ENCODE peak calls at places on chromosomes 7 and 10, in nine cellular contexts. One of them, this sample, is unnamed.

GRCh38 chr10:119149723-119150122 is 15.8 kb downstream of the SFXN4 start:
- DNase-seq in cardiac muscle cell: no peak
- DNase-seq in AG09319: no peak
- DNase-seq in progenitor cell of endocrine pancreas: no peak
- DNase-seq in upper lobe of left lung: no peak
- DNase-seq in mesothelial cell of epicardium: no peak
- DNase-seq in right lobe of liver: no peak
- DNase-seq in ovary: no peak
- DNase-seq in mammary epithelial cell: no peak
- DNase-seq in this sample: no peak

GRCh38 chr10:24814568-24815313 is 91.1 kb upstream of the ARHGAP21 start:
- DNase-seq in cardiac muscle cell: no peak
- DNase-seq in AG09319: no peak
- DNase-seq in progenitor cell of endocrine pancreas: no peak
- DNase-seq in upper lobe of left lung: no peak
- DNase-seq in mesothelial cell of epicardium: no peak
- DNase-seq in right lobe of liver: no peak
- DNase-seq in ovary: no peak
- DNase-seq in mammary epithelial cell: peak
- DNase-seq in this sample: peak

GRCh38 chr10:125012851-125013528 is 71.1 kb downstream of the ZRANB1 start:
- DNase-seq in cardiac muscle cell: no peak
- DNase-seq in AG09319: no peak
- DNase-seq in progenitor cell of endocrine pancreas: no peak
- DNase-seq in upper lobe of left lung: no peak
- DNase-seq in mesothelial cell of epicardium: no peak
- DNase-seq in right lobe of liver: no peak
- DNase-seq in ovary: no peak
- DNase-seq in mammary epithelial cell: no peak
- DNase-seq in this sample: no peak

GRCh38 chr7:151699920-151700319 is 177.0 kb downstream of the PRKAG2 start:
- DNase-seq in cardiac muscle cell: no peak
- DNase-seq in AG09319: no peak
- DNase-seq in progenitor cell of endocrine pancreas: no peak
- DNase-seq in upper lobe of left lung: no peak
- DNase-seq in mesothelial cell of epicardium: no peak
- DNase-seq in right lobe of liver: no peak
- DNase-seq in ovary: no peak
- DNase-seq in mammary epithelial cell: no peak
- DNase-seq in this sample: peak

GRCh38 chr10:103062854-103063642 is 130.0 kb downstream of the NT5C2 start:
- DNase-seq in cardiac muscle cell: no peak
- DNase-seq in AG09319: no peak
- DNase-seq in progenitor cell of endocrine pancreas: no peak
- DNase-seq in upper lobe of left lung: no peak
- DNase-seq in mesothelial cell of epicardium: no peak
- DNase-seq in right lobe of liver: no peak
- DNase-seq in ovary: no peak
- DNase-seq in mammary epithelial cell: no peak
- DNase-seq in this sample: peak

GRCh38 chr7:29255839-29256782 is 61.5 kb downstream of the CHN2 start:
- DNase-seq in cardiac muscle cell: no peak
- DNase-seq in AG09319: no peak
- DNase-seq in progenitor cell of endocrine pancreas: no peak
- DNase-seq in upper lobe of left lung: no peak
- DNase-seq in mesothelial cell of epicardium: no peak
- DNase-seq in right lobe of liver: no peak
- DNase-seq in ovary: no peak
- DNase-seq in mammary epithelial cell: peak
- DNase-seq in this sample: peak

GRCh38 chr7:144519900-144520299 is 116.4 kb upstream of the NOBOX start:
- DNase-seq in cardiac muscle cell: no peak
- DNase-seq in AG09319: no peak
- DNase-seq in progenitor cell of endocrine pancreas: no peak
- DNase-seq in upper lobe of left lung: no peak
- DNase-seq in mesothelial cell of epicardium: no peak
- DNase-seq in right lobe of liver: no peak
- DNase-seq in ovary: no peak
- DNase-seq in mammary epithelial cell: no peak
- DNase-seq in this sample: no peak

GRCh38 chr10:92692085-92692671 is 2.4 kb downstream of the HHEX start:
- DNase-seq in cardiac muscle cell: no peak
- DNase-seq in AG09319: no peak
- DNase-seq in progenitor cell of endocrine pancreas: no peak
- DNase-seq in upper lobe of left lung: no peak
- DNase-seq in mesothelial cell of epicardium: no peak
- DNase-seq in right lobe of liver: peak
- DNase-seq in ovary: no peak
- DNase-seq in mammary epithelial cell: no peak
- DNase-seq in this sample: no peak

GRCh38 chr10:73799899-73800559 is 11.4 kb downstream of the NDST2 start:
- DNase-seq in cardiac muscle cell: no peak
- DNase-seq in AG09319: no peak
- DNase-seq in progenitor cell of endocrine pancreas: no peak
- DNase-seq in upper lobe of left lung: no peak
- DNase-seq in mesothelial cell of epicardium: no peak
- DNase-seq in right lobe of liver: peak
- DNase-seq in ovary: no peak
- DNase-seq in mammary epithelial cell: no peak
- DNase-seq in this sample: no peak

GRCh38 chr10:29862926-29863614 is 196.3 kb downstream of the JCAD start:
- DNase-seq in cardiac muscle cell: no peak
- DNase-seq in AG09319: peak
- DNase-seq in progenitor cell of endocrine pancreas: no peak
- DNase-seq in upper lobe of left lung: no peak
- DNase-seq in mesothelial cell of epicardium: no peak
- DNase-seq in right lobe of liver: no peak
- DNase-seq in ovary: no peak
- DNase-seq in mammary epithelial cell: peak
- DNase-seq in this sample: peak

GRCh38 chr10:133565441-133566294 is at the start of gene SYCE1:
- DNase-seq in cardiac muscle cell: no peak
- DNase-seq in AG09319: no peak
- DNase-seq in progenitor cell of endocrine pancreas: no peak
- DNase-seq in upper lobe of left lung: no peak
- DNase-seq in mesothelial cell of epicardium: no peak
- DNase-seq in right lobe of liver: peak
- DNase-seq in ovary: peak
- DNase-seq in mammary epithelial cell: no peak
- DNase-seq in this sample: no peak

GRCh38 chr7:135177021-135177696 is 6.7 kb upstream of the CYREN start:
- DNase-seq in cardiac muscle cell: no peak
- DNase-seq in AG09319: no peak
- DNase-seq in progenitor cell of endocrine pancreas: no peak
- DNase-seq in upper lobe of left lung: no peak
- DNase-seq in mesothelial cell of epicardium: no peak
- DNase-seq in right lobe of liver: no peak
- DNase-seq in ovary: no peak
- DNase-seq in mammary epithelial cell: peak
- DNase-seq in this sample: peak

GRCh38 chr10:96683710-96684109 is 36.6 kb downstream of the PIK3AP1 start:
- DNase-seq in cardiac muscle cell: no peak
- DNase-seq in AG09319: no peak
- DNase-seq in progenitor cell of endocrine pancreas: no peak
- DNase-seq in upper lobe of left lung: no peak
- DNase-seq in mesothelial cell of epicardium: no peak
- DNase-seq in right lobe of liver: no peak
- DNase-seq in ovary: no peak
- DNase-seq in mammary epithelial cell: no peak
- DNase-seq in this sample: no peak

GRCh38 chr7:81285142-81285871 is 366.5 kb upstream of the SEMA3C start:
- DNase-seq in cardiac muscle cell: no peak
- DNase-seq in AG09319: peak
- DNase-seq in progenitor cell of endocrine pancreas: no peak
- DNase-seq in upper lobe of left lung: no peak
- DNase-seq in mesothelial cell of epicardium: no peak
- DNase-seq in right lobe of liver: no peak
- DNase-seq in ovary: no peak
- DNase-seq in mammary epithelial cell: peak
- DNase-seq in this sample: peak

GRCh38 chr10:22316286-22317120 is at the start of gene COMMD3:
- DNase-seq in cardiac muscle cell: peak
- DNase-seq in AG09319: peak
- DNase-seq in progenitor cell of endocrine pancreas: peak
- DNase-seq in upper lobe of left lung: peak
- DNase-seq in mesothelial cell of epicardium: peak
- DNase-seq in right lobe of liver: peak
- DNase-seq in ovary: peak
- DNase-seq in mammary epithelial cell: peak
- DNase-seq in this sample: peak

GRCh38 chr7:36653011-36653670 is 71.2 kb downstream of the AOAH start:
- DNase-seq in cardiac muscle cell: no peak
- DNase-seq in AG09319: no peak
- DNase-seq in progenitor cell of endocrine pancreas: no peak
- DNase-seq in upper lobe of left lung: no peak
- DNase-seq in mesothelial cell of epicardium: no peak
- DNase-seq in right lobe of liver: no peak
- DNase-seq in ovary: no peak
- DNase-seq in mammary epithelial cell: peak
- DNase-seq in this sample: peak

DNA sequence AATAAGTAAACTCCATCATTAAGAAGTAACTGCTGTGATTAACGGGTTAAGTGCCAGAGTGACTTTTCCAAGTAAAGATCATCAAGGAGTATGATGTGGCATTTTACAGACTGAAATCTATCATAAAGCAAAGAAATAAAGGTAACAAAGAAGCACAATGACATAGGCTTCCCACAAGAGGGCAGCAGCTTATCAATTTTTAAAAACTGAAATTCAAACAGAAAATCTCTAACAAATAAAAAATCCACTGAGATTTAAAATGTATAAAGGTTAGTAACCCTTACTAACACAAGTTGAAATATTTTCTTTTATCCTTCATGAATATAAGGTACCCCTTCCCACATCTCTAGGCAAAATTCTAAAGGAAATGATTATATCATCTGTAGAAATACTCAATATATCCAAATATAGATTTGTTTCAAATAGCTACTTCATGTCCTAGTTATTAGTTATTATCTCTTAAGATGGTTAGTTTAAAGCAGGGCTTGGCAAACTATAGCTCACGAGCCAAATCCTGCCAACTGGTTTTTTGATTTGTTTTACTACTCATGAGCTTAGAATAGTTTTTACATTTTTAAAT is 29.2 kb downstream of the FAM3C start:
- DNase-seq in cardiac muscle cell: peak
- DNase-seq in AG09319: no peak
- DNase-seq in progenitor cell of endocrine pancreas: no peak
- DNase-seq in upper lobe of left lung: no peak
- DNase-seq in mesothelial cell of epicardium: no peak
- DNase-seq in right lobe of liver: no peak
- DNase-seq in ovary: no peak
- DNase-seq in mammary epithelial cell: no peak
- DNase-seq in this sample: peak
- TF ChIP-seq CTCF in cardiac muscle cell: peak
- TF ChIP-seq CTCF in AG09319: peak
- TF ChIP-seq CTCF in progenitor cell of endocrine pancreas: peak
- TF ChIP-seq CTCF in upper lobe of left lung: peak
- TF ChIP-seq CTCF in mesothelial cell of epicardium: peak
- TF ChIP-seq CTCF in right lobe of liver: peak
- TF ChIP-seq CTCF in ovary: peak
- TF ChIP-seq CTCF in mammary epithelial cell: peak
- TF ChIP-seq CTCF in this sample: peak

DNA sequence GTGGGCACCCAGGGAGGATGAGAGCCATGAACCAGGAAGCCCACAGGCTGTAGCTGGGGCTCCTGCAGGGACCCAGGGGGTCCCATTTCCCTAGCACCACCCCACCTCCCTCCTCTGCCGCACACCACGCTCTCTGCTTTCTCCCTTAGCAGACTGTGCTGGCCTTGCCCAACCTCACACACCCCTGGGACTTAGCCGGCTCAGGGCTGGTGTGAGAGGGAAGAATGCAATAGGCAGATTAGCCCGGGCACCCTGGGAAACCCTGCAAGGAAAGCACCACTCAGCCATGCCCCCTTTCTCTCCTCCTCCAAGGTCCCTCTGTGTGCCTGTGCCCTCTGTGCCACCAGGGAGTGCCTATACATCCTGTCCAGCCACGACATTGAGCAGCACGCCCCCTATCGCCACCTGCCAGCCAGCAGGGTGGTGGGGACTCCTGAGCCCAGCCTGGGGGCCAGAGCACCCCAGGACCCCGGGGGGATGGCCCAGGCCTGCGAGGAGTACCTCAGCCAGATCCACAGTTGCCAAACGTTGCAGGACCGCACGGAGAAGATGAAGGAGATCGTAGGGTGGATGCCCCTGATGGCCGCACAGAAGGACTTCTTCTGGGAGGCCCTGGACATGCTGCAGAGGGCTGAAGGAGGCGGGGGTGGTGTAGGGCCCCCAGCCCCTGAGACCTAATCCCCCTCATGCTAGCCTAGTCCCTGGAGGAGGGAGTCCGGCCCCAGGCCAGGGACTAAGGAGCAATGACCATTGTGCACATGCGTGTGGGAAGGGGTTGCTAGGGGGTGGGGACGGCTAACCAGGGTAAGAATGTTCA is 1.7 kb upstream of the PCOLCE start:
- DNase-seq in cardiac muscle cell: no peak
- DNase-seq in AG09319: no peak
- DNase-seq in progenitor cell of endocrine pancreas: no peak
- DNase-seq in upper lobe of left lung: no peak
- DNase-seq in mesothelial cell of epicardium: no peak
- DNase-seq in right lobe of liver: no peak
- DNase-seq in ovary: no peak
- DNase-seq in mammary epithelial cell: no peak
- DNase-seq in this sample: no peak
- TF ChIP-seq CTCF in cardiac muscle cell: no peak
- TF ChIP-seq CTCF in AG09319: no peak
- TF ChIP-seq CTCF in progenitor cell of endocrine pancreas: no peak
- TF ChIP-seq CTCF in upper lobe of left lung: no peak
- TF ChIP-seq CTCF in mesothelial cell of epicardium: no peak
- TF ChIP-seq CTCF in right lobe of liver: no peak
- TF ChIP-seq CTCF in ovary: no peak
- TF ChIP-seq CTCF in mammary epithelial cell: no peak
- TF ChIP-seq CTCF in this sample: no peak

DNA sequence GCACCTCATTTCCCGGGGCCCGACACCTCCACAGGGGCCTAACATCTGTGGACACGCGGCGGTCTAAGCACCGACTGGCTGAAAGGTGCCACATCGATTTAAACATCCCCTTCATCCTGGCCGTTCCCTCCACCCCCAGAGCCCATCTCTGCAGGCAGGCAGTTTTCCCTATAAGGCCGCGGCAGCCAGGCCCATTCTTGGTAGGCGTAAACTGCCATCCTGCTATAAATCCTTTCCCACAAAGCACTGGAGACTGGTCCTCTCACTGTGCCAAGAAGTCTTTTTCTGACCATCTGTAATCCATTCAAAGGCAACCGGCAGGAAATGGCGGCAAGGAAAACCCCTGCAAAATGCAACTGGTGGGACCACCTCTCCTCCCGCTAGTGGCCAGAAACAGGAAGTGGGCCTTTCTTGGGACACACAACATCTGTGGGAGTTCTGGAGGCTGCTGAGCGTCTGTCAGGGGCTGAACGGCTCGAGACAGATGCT is 22.4 kb downstream of the ATXN7L1 start:
- DNase-seq in cardiac muscle cell: no peak
- DNase-seq in AG09319: no peak
- DNase-seq in progenitor cell of endocrine pancreas: no peak
- DNase-seq in upper lobe of left lung: no peak
- DNase-seq in mesothelial cell of epicardium: no peak
- DNase-seq in right lobe of liver: no peak
- DNase-seq in ovary: no peak
- DNase-seq in mammary epithelial cell: no peak
- DNase-seq in this sample: no peak
- TF ChIP-seq CTCF in cardiac muscle cell: peak
- TF ChIP-seq CTCF in AG09319: peak
- TF ChIP-seq CTCF in progenitor cell of endocrine pancreas: no peak
- TF ChIP-seq CTCF in upper lobe of left lung: no peak
- TF ChIP-seq CTCF in mesothelial cell of epicardium: no peak
- TF ChIP-seq CTCF in right lobe of liver: no peak
- TF ChIP-seq CTCF in ovary: no peak
- TF ChIP-seq CTCF in mammary epithelial cell: no peak
- TF ChIP-seq CTCF in this sample: no peak

GRCh38 chr10:78301891-78302738 is 268.5 kb downstream of the RPS24 start:
- DNase-seq in cardiac muscle cell: peak
- DNase-seq in AG09319: no peak
- DNase-seq in progenitor cell of endocrine pancreas: no peak
- DNase-seq in upper lobe of left lung: no peak
- DNase-seq in mesothelial cell of epicardium: no peak
- DNase-seq in right lobe of liver: no peak
- DNase-seq in ovary: no peak
- DNase-seq in mammary epithelial cell: no peak
- DNase-seq in this sample: no peak
- TF ChIP-seq CTCF in cardiac muscle cell: peak
- TF ChIP-seq CTCF in AG09319: no peak
- TF ChIP-seq CTCF in progenitor cell of endocrine pancreas: peak
- TF ChIP-seq CTCF in upper lobe of left lung: no peak
- TF ChIP-seq CTCF in mesothelial cell of epicardium: no peak
- TF ChIP-seq CTCF in right lobe of liver: no peak
- TF ChIP-seq CTCF in ovary: no peak
- TF ChIP-seq CTCF in mammary epithelial cell: peak
- TF ChIP-seq CTCF in this sample: no peak

This sample was measured in MCF 10A.